ENCODE peak calls at places on chromosomes 3 and 15, in ten cellular contexts. I is fibroblast of lung; P is left lung; M is activated B cell treated with CpG ODN at 0.5 μM for 24 hours; E is psoas muscle; W is fibroblast of the aortic adventitia; A is tibial nerve; X is CD4-positive, alpha-beta T cell; L is neural crest cell; B is Panc1. N is an unnamed sample.

GRCh38 chr3:149618151-149619123 is 39.4 kb downstream of the WWTR1 start:
- DNase-seq in I (peak; percentile 52), P (no peak), M (no peak), E (no peak), W (peak; percentile 88), A (no peak), X (no peak), L (no peak), B (no peak), N (no peak)

GRCh38 chr3:150840733-150841515 is 64.3 kb downstream of the MINDY4B start:
- DNase-seq in I (no peak), P (no peak), M (no peak), E (no peak), W (no peak), A (no peak), X (no peak), L (no peak), B (no peak), N (no peak)

GRCh38 chr3:186025161-186025560 is 83.7 kb downstream of the ETV5 start:
- DNase-seq in I (peak; percentile 84), P (no peak), M (no peak), E (no peak), W (peak; percentile 65), A (no peak), X (no peak), L (no peak), B (no peak), N (peak; percentile 57)

GRCh38 chr15:99365232-99365631 is 114.0 kb downstream of the LRRC28 start:
- DNase-seq in I (no peak), P (no peak), M (no peak), E (no peak), W (no peak), A (no peak), X (no peak), L (no peak), B (no peak), N (no peak)

GRCh38 chr15:29037997-29038700 is 152.4 kb downstream of the APBA2 start:
- DNase-seq in I (peak; percentile 18), P (no peak), M (no peak), E (no peak), W (no peak), A (no peak), X (no peak), L (no peak), B (no peak), N (no peak)

GRCh38 chr3:18423401-18424212 is 1.5 kb downstream of the SATB1 start:
- DNase-seq in I (peak; percentile 67), P (no peak), M (peak; percentile 22), E (peak; percentile 56), W (peak; percentile 68), A (peak; percentile 31), X (no peak), L (peak; percentile 29), B (no peak), N (no peak)

GRCh38 chr15:90058308-90058707 is 44.0 kb downstream of the IDH2 start:
- DNase-seq in I (no peak), P (no peak), M (peak; percentile 38), E (no peak), W (no peak), A (no peak), X (no peak), L (no peak), B (no peak), N (no peak)

GRCh38 chr15:22796079-22796478 is 9.6 kb downstream of the NIPA1 start:
- DNase-seq in I (no peak), P (no peak), M (no peak), E (no peak), W (no peak), A (no peak), X (no peak), L (no peak), B (no peak), N (no peak)

GRCh38 chr3:190362258-190362657 is 25.7 kb upstream of the CLDN16 start:
- DNase-seq in I (no peak), P (no peak), M (no peak), E (no peak), W (no peak), A (no peak), X (no peak), L (no peak), B (no peak), N (no peak)

GRCh38 chr3:190435618-190436017 is 14.1 kb downstream of the TMEM207 start:
- DNase-seq in I (peak; percentile 73), P (no peak), M (no peak), E (no peak), W (no peak), A (no peak), X (no peak), L (no peak), B (no peak), N (no peak)

GRCh38 chr3:72180405-72180804 is 395.5 kb upstream of the PROK2 start:
- DNase-seq in I (no peak), P (no peak), M (no peak), E (no peak), W (no peak), A (no peak), X (no peak), L (no peak), B (no peak), N (no peak)

GRCh38 chr3:161175506-161175905 is 45.6 kb upstream of the NMD3 start:
- DNase-seq in I (no peak), P (no peak), M (no peak), E (no peak), W (no peak), A (no peak), X (no peak), L (no peak), B (no peak), N (no peak)

GRCh38 chr3:114411811-114412803 is 118.3 kb downstream of the TIGIT start:
- DNase-seq in I (peak; percentile 85), P (no peak), M (no peak), E (peak; percentile 26), W (peak; percentile 49), A (no peak), X (no peak), L (no peak), B (no peak), N (no peak)

GRCh38 chr3:4853749-4854140 is 125.5 kb upstream of the BHLHE40 start:
- DNase-seq in I (no peak), P (no peak), M (no peak), E (no peak), W (no peak), A (no peak), X (no peak), L (no peak), B (no peak), N (no peak)

GRCh38 chr3:36992806-36993325 is at the start of gene EPM2AIP1:
- DNase-seq in I (no peak), P (peak; percentile 93), M (peak; percentile 83), E (peak; percentile 96), W (no peak), A (no peak), X (no peak), L (no peak), B (no peak), N (no peak)

GRCh38 chr3:20739814-20740213 is 553.8 kb upstream of the SGO1 start:
- DNase-seq in I (no peak), P (no peak), M (no peak), E (no peak), W (peak; percentile 19), A (no peak), X (no peak), L (no peak), B (no peak), N (no peak)
- TF ChIP-seq CTCF in I (no peak), P (no peak), M (no peak), E (peak; percentile 32), W (no peak), A (no peak), X (no peak), L (no peak), B (no peak), N (no peak)

GRCh38 chr3:13670292-13670691 is 121.4 kb downstream of the FBLN2 start:
- DNase-seq in I (no peak), P (no peak), M (no peak), E (no peak), W (no peak), A (no peak), X (no peak), L (no peak), B (no peak), N (no peak)

GRCh38 chr3:13671536-13672233 is 122.8 kb downstream of the FBLN2 start:
- DNase-seq in I (no peak), P (no peak), M (no peak), E (no peak), W (no peak), A (no peak), X (no peak), L (no peak), B (no peak), N (no peak)

GRCh38 chr3:13676618-13677017 is 127.7 kb downstream of the FBLN2 start:
- DNase-seq in I (no peak), P (no peak), M (no peak), E (no peak), W (no peak), A (no peak), X (no peak), L (no peak), B (no peak), N (no peak)

GRCh38 chr3:13674538-13675185 is 125.7 kb downstream of the FBLN2 start:
- DNase-seq in I (no peak), P (no peak), M (no peak), E (no peak), W (no peak), A (no peak), X (no peak), L (no peak), B (no peak), N (no peak)

GRCh38 chr3:13673207-13673606 is 124.3 kb downstream of the FBLN2 start:
- DNase-seq in I (no peak), P (no peak), M (no peak), E (no peak), W (peak; percentile 2), A (no peak), X (no peak), L (no peak), B (no peak), N (no peak)
- TF ChIP-seq CTCF in I (no peak), P (no peak), M (no peak), E (no peak), W (peak; percentile 41), A (no peak), X (peak; percentile 22), L (peak; percentile 56), B (no peak), N (peak; percentile 30)

GRCh38 chr3:47865192-47865591 is 62.3 kb downstream of the DHX30 start:
- DNase-seq in I (no peak), P (peak; percentile 19), M (no peak), E (no peak), W (no peak), A (no peak), X (no peak), L (no peak), B (no peak), N (no peak)
- TF ChIP-seq CTCF in I (no peak), P (no peak), M (no peak), E (no peak), W (no peak), A (no peak), X (no peak), L (no peak), B (no peak), N (peak; percentile 23)

DNA sequence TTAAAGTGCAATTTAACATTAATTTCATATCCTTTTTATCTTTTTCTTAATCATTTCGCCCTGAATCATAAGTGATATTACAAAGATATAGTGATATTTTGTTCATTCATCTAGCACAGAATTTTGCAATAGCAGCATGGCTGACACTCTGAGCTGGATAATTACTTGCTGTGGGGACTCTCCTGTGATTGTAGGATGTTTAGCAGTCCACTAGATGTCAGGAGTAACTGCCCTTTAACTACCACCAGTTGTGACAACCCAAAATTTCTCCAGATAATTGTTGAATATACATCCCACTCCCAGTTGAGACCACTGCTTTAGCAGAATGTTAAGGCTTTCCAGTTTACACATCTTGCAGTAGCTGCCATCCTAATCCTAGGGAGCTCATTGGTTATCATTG is 196.8 kb upstream of the MBNL1 start:
- DNase-seq in I (peak; percentile 57), P (no peak), M (no peak), E (no peak), W (peak; percentile 73), A (no peak), X (no peak), L (no peak), B (no peak), N (peak; percentile 24)
- TF ChIP-seq CTCF in I (peak; percentile 32), P (peak; percentile 66), M (no peak), E (peak; percentile 58), W (peak; percentile 59), A (no peak), X (peak; percentile 45), L (peak; percentile 58), B (peak; percentile 71), N (peak; percentile 61)

N was measured in astrocyte of the cerebellum.